ENCODE peak calls at places on chromosome X, in six cellular contexts. G is Peyer's patch, I is body of pancreas, P is A549, E is upper lobe of left lung, M is spleen. O is an unnamed sample.
A peak's percentile ranks its signal among the peaks of the same experiment; 100 is the strongest.

GRCh38 chrX:96576358-96576757 is 108.3 kb upstream of the DIAPH2 start:
- DNase-seq in G (no peak), I (no peak), P (no peak), E (no peak), M (no peak), O (no peak)

GRCh38 chrX:110409925-110410324 is 51.3 kb downstream of the RTL9 start:
- DNase-seq in G (no peak), I (no peak), P (no peak), E (no peak), M (no peak), O (no peak)

GRCh38 chrX:41291309-41291708 is 42.7 kb upstream of the DDX3X start:
- DNase-seq in G (no peak), I (no peak), P (no peak), E (no peak), M (no peak), O (no peak)

GRCh38 chrX:39969099-39969825 is 128.5 kb downstream of the BCOR start:
- DNase-seq in G (peak; percentile 28), I (peak; percentile 12), P (no peak), E (peak; percentile 29), M (no peak), O (peak; percentile 44)

GRCh38 chrX:119870626-119871131 is 854 bp downstream of the RNF113A start:
- DNase-seq in G (peak; percentile 47), I (peak; percentile 34), P (no peak), E (peak; percentile 47), M (peak; percentile 82), O (no peak)

GRCh38 chrX:111100191-111100590 is 4.2 kb downstream of the PAK3 start:
- DNase-seq in G (no peak), I (peak; percentile 45), P (peak; percentile 72), E (no peak), M (peak; percentile 74), O (no peak)

GRCh38 chrX:23514082-23514481 is 153.2 kb upstream of the PRDX4 start:
- DNase-seq in G (no peak), I (no peak), P (no peak), E (no peak), M (no peak), O (no peak)

GRCh38 chrX:22686138-22686541 is 313.6 kb upstream of the DDX53 start:
- DNase-seq in G (no peak), I (peak; percentile 23), P (no peak), E (no peak), M (peak; percentile 51), O (peak; percentile 25)

GRCh38 chrX:130170752-130171445 is 863 bp upstream of the RAB33A start:
- DNase-seq in G (peak; percentile 75), I (peak; percentile 30), P (peak; percentile 70), E (peak; percentile 53), M (peak; percentile 88), O (peak; percentile 64)

GRCh38 chrX:40700640-40701342 is 34.6 kb downstream of the MED14 start:
- DNase-seq in G (no peak), I (no peak), P (no peak), E (no peak), M (no peak), O (no peak)

GRCh38 chrX:100649550-100650356 is 5.8 kb downstream of the SRPX2 start:
- DNase-seq in G (no peak), I (peak; percentile 38), P (no peak), E (peak; percentile 40), M (no peak), O (peak; percentile 70)

GRCh38 chrX:110741213-110741796 is 54.3 kb downstream of the CHRDL1 start:
- DNase-seq in G (no peak), I (no peak), P (no peak), E (no peak), M (no peak), O (no peak)

GRCh38 chrX:47854474-47854873 is 17.8 kb downstream of the ZNF81 start:
- DNase-seq in G (peak; percentile 17), I (peak; percentile 48), P (no peak), E (no peak), M (no peak), O (peak; percentile 33)

GRCh38 chrX:15310117-15310516 is 5.3 kb downstream of the ASB11 start:
- DNase-seq in G (no peak), I (peak; percentile 69), P (no peak), E (peak; percentile 58), M (no peak), O (peak; percentile 47)

GRCh38 chrX:9884031-9884779 is 83.0 kb upstream of the CLDN34 start:
- DNase-seq in G (no peak), I (no peak), P (no peak), E (no peak), M (no peak), O (no peak)

GRCh38 chrX:96389314-96390048 is 295.2 kb upstream of the DIAPH2 start:
- DNase-seq in G (no peak), I (no peak), P (no peak), E (no peak), M (no peak), O (no peak)

GRCh38 chrX:41409006-41409405 is 38.1 kb upstream of the NYX start:
- DNase-seq in G (no peak), I (no peak), P (no peak), E (no peak), M (no peak), O (no peak)

GRCh38 chrX:97401154-97401553 is 517.4 kb downstream of the RPA4 start:
- DNase-seq in G (no peak), I (no peak), P (no peak), E (no peak), M (no peak), O (no peak)

GRCh38 chrX:11438767-11439166 is 145.6 kb downstream of the AMELX start:
- DNase-seq in G (no peak), I (no peak), P (no peak), E (no peak), M (no peak), O (no peak)

GRCh38 chrX:48786825-48787538 is 592 bp downstream of the GATA1 start:
- DNase-seq in G (no peak), I (no peak), P (no peak), E (no peak), M (no peak), O (no peak)

GRCh38 chrX:110087485-110088356 is 84.8 kb downstream of the TMEM164 start:
- DNase-seq in G (no peak), I (no peak), P (peak; percentile 71), E (peak; percentile 40), M (no peak), O (no peak)

GRCh38 chrX:126770179-126770578 is 49.4 kb upstream of the PRR32 start:
- DNase-seq in G (no peak), I (peak; percentile 7), P (peak; percentile 1), E (no peak), M (no peak), O (no peak)

GRCh38 chrX:9597361-9598035 is 132.6 kb downstream of the TBL1X start:
- DNase-seq in G (no peak), I (no peak), P (no peak), E (no peak), M (no peak), O (no peak)

GRCh38 chrX:34631826-34632225 is 25.3 kb downstream of the TMEM47 start:
- DNase-seq in G (no peak), I (no peak), P (no peak), E (no peak), M (no peak), O (no peak)

DNA sequence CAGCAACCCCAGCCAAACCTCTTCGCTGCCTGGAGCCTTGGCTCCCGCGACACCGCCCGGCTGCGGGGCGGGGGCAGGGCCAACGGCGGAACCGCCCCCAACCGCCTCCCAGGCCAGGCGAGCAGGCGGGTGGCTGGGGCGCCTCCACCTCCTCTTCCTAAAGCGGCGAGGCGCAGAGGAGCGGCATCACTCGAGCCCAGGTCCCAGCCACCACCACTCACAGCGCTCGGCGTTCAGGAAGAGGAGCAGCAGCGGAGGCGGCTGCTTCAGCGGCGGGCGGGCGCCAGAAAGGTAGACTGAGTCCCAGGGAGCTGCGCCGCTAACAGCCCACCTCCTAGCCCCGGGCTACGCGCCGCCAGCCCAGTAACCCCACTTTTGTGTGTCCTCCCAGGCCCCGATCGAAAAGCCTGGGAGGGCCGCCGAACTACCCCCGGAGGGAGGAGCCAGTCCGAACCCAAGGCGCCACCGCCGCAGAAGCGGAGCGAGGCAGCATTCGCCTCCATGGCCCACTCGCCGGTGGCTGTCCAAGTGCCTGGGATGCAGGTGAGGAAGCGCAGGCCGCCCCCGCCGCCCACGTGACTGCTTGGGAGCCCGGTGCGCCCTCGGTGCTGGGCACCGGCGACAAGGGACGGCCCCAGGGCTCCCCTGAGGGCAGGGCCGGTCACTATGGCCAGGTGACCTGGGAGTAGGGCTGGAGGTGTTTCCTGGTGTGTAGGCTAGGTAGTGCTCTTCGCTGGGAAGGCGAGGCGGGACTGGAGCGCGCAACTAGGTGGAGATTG is at the start of gene STK26:
- DNase-seq in G (peak; percentile 78), I (peak; percentile 77), P (peak; percentile 48), E (peak; percentile 76), M (peak; percentile 95), O (peak; percentile 48)
- TF ChIP-seq POLR2A in G (peak; percentile 72), I (peak; percentile 60), P (peak; percentile 65), E (peak; percentile 47), M (peak; percentile 5), O (no peak)

DNA sequence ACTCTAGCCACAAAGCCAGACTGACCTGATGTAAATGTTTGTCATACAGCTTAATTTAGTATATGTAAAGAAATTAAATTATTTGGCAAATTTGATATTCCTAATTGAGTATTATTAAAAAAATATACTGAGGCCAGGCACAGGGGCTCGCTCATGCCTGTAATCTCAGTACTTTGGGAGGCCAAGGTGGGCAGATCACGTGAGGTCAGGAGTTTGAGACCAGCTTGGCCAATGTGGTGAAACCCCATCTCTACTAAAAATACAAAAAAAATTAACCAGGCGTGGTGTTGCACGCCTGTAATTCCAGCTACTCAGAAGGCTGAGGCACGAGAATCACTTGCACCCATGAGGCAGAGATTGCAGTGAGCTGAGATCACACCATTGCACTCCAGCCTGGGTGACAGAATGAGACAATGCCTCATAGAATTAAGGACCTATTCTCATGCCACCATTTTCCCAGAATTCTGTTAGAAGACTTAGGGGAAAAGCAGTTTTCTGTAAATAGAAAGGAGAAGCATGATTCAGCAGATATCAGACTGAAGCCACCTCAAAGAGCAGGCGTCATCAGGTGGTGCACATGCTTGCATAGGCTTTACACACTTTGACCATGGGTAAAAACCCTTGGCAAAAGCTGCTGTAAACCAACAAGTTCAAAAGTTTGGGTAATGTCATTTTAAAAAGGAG is 6.1 kb downstream of the UBQLN2 start:
- DNase-seq in G (no peak), I (no peak), P (no peak), E (no peak), M (no peak), O (no peak)
- TF ChIP-seq CTCF in G (no peak), I (no peak), P (no peak), E (no peak), M (no peak), O (no peak)

GRCh38 chrX:153926594-153926862 is 464 bp upstream of the ARHGAP4 start:
- DNase-seq in G (no peak), I (no peak), P (no peak), E (no peak), M (no peak), O (no peak)

GRCh38 chrX:153925387-153925738 is 701 bp downstream of the ARHGAP4 start:
- DNase-seq in G (peak; percentile 59), I (no peak), P (no peak), E (no peak), M (no peak), O (no peak)

GRCh38 chrX:153926863-153927685 is 1.0 kb upstream of the ARHGAP4 start:
- DNase-seq in G (peak; percentile 90), I (peak; percentile 43), P (no peak), E (peak; percentile 72), M (peak; percentile 96), O (peak; percentile 68)

GRCh38 chrX:153927686-153927935 is 1.5 kb upstream of the ARHGAP4 start:
- DNase-seq in G (no peak), I (no peak), P (peak; percentile 15), E (no peak), M (no peak), O (no peak)

GRCh38 chrX:153925739-153926593 is at the start of gene ARHGAP4:
- DNase-seq in G (peak; percentile 33), I (no peak), P (no peak), E (no peak), M (peak; percentile 92), O (no peak)
- TF ChIP-seq POLR2A in G (no peak), I (no peak), P (no peak), E (no peak), M (no peak), O (no peak)

GRCh38 chrX:307261-308111 is 11.1 kb downstream of the GTPBP6 start:
- DNase-seq in G (no peak), I (peak; percentile 5), P (no peak), E (no peak), M (peak; percentile 75), O (peak; percentile 15)
- TF ChIP-seq CTCF in G (no peak), I (no peak), P (no peak), E (no peak), M (no peak), O (no peak)

O was measured in heart left ventricle.